ENCODE peak calls at places on chromosome 1, in six cellular contexts. V is psoas muscle, M is kidney, Q is left ventricle myocardium inferior, U is heart left ventricle, S is uterus. O is an unnamed sample.

GRCh38 chr1:248696261-248696660 is 6.3 kb downstream of the OR14I1 start:
- DNase-seq in V (no peak), M (no peak), Q (no peak), U (no peak), S (no peak), O (no peak)

GRCh38 chr1:156608036-156608674 is 6.9 kb upstream of the GPATCH4 start:
- DNase-seq in V (no peak), M (no peak), Q (no peak), U (no peak), S (peak), O (peak)

GRCh38 chr1:925532-926421 is 2.1 kb downstream of the SAMD11 start:
- DNase-seq in V (no peak), M (peak), Q (no peak), U (no peak), S (no peak), O (no peak)

GRCh38 chr1:202452508-202452907 is 104.0 kb downstream of the PPP1R12B start:
- DNase-seq in V (no peak), M (no peak), Q (no peak), U (no peak), S (no peak), O (no peak)

GRCh38 chr1:179144621-179145020 is 62.8 kb downstream of the TOR3A start:
- DNase-seq in V (no peak), M (no peak), Q (no peak), U (no peak), S (no peak), O (no peak)

GRCh38 chr1:149993181-149993580 is 17.3 kb downstream of the OTUD7B start:
- DNase-seq in V (no peak), M (no peak), Q (no peak), U (no peak), S (no peak), O (no peak)

GRCh38 chr1:225537554-225538251 is 109.9 kb upstream of the LBR start:
- DNase-seq in V (no peak), M (no peak), Q (no peak), U (no peak), S (no peak), O (no peak)

GRCh38 chr1:65264197-65264929 is 45.0 kb upstream of the DNAJC6 start:
- DNase-seq in V (no peak), M (no peak), Q (peak), U (no peak), S (no peak), O (no peak)

GRCh38 chr1:24875257-24875656 is 54.8 kb downstream of the RUNX3 start:
- DNase-seq in V (no peak), M (no peak), Q (no peak), U (no peak), S (no peak), O (no peak)

GRCh38 chr1:44267438-44267837 is 54.2 kb downstream of the DMAP1 start:
- DNase-seq in V (no peak), M (no peak), Q (no peak), U (no peak), S (no peak), O (no peak)

GRCh38 chr1:240802271-240802670 is 190.3 kb upstream of the GREM2 start:
- DNase-seq in V (no peak), M (no peak), Q (no peak), U (no peak), S (no peak), O (no peak)

GRCh38 chr1:182890927-182891610 is 51.9 kb downstream of the DHX9 start:
- DNase-seq in V (no peak), M (no peak), Q (no peak), U (no peak), S (no peak), O (no peak)

GRCh38 chr1:92953491-92953890 is 7.8 kb downstream of the DIPK1A start:
- DNase-seq in V (no peak), M (no peak), Q (no peak), U (no peak), S (no peak), O (no peak)

GRCh38 chr1:91579658-91580228 is 79.1 kb downstream of the CDC7 start:
- DNase-seq in V (no peak), M (no peak), Q (no peak), U (no peak), S (no peak), O (no peak)

GRCh38 chr1:224182866-224183590 is at the start of gene DEGS1:
- DNase-seq in V (peak), M (peak), Q (peak), U (peak), S (peak), O (peak)

GRCh38 chr1:117810553-117810952 is 118.9 kb downstream of the GDAP2 start:
- DNase-seq in V (no peak), M (no peak), Q (no peak), U (no peak), S (no peak), O (no peak)

GRCh38 chr1:227255086-227255732 is 63.1 kb downstream of the CDC42BPA start:
- DNase-seq in V (no peak), M (no peak), Q (no peak), U (no peak), S (no peak), O (no peak)

GRCh38 chr1:9388628-9389184 is 96.0 kb downstream of the SPSB1 start:
- DNase-seq in V (peak), M (no peak), Q (no peak), U (no peak), S (no peak), O (no peak)

GRCh38 chr1:218459450-218459849 is 114.3 kb downstream of the TGFB2 start:
- DNase-seq in V (no peak), M (no peak), Q (peak), U (no peak), S (no peak), O (no peak)

GRCh38 chr1:153929433-153929825 is 6.7 kb upstream of the GATAD2B start:
- DNase-seq in V (no peak), M (peak), Q (no peak), U (no peak), S (no peak), O (no peak)

GRCh38 chr1:153932071-153932592 is 9.4 kb upstream of the GATAD2B start:
- DNase-seq in V (no peak), M (peak), Q (no peak), U (no peak), S (no peak), O (no peak)

GRCh38 chr1:153928776-153929432 is 6.1 kb upstream of the GATAD2B start:
- DNase-seq in V (no peak), M (peak), Q (no peak), U (no peak), S (no peak), O (no peak)

GRCh38 chr1:153928245-153928644 is 5.5 kb upstream of the GATAD2B start:
- DNase-seq in V (no peak), M (no peak), Q (no peak), U (no peak), S (no peak), O (no peak)

DNA sequence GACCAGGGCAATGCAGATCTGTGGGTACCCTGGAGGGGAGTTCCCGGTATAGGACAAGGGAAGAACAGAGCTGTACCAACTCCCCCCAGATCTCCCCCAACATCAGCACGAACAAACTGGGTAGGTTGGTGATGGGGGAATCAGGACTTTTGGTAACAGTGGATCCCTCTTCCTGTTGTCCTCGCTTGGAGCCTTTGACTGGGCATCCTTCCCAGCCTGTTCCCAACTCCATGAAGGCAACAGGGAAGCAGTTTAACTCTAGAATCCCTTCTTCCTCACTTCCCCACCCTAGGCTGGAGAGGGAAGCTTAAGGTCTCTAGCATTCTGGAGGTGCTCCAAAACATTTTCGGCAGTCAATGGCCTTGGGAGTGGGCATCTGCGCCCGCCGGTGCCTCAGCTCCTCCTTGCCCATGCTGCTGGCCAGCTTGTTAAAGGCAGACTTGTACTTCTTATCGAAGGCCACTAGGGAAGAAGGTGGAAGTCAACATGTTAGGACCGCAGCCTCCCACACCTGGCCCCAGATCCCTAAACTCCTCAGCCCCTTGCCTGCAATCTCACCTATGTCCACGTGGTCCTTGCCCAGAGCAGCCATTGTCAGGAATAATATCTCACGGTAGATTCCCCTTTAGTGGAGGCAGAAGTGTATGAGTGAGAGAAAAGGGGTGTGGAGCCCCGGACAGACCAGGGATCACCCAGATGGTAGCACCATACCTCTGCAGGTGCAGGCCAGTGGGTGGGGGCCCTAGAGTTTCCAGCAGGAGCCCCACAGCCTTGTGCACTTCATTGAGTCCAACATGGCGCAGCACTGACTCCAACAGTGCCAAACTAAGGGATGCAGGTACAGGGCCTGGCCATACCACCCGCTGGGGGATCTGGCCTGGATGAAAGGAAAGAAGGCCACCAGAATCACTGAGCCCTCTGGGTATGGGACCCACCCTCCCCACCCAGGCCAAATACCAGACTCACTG is 7.5 kb upstream of the GATAD2B start:
- DNase-seq in V (no peak), M (peak), Q (no peak), U (no peak), S (no peak), O (no peak)
- TF ChIP-seq CTCF in V (no peak), M (no peak), Q (no peak), U (no peak), S (no peak), O (no peak)

GRCh38 chr1:14479865-14480264 is 118.6 kb upstream of the KAZN start:
- DNase-seq in V (no peak), M (no peak), Q (no peak), U (no peak), S (no peak), O (no peak)

GRCh38 chr1:14478120-14478519 is 120.4 kb upstream of the KAZN start:
- DNase-seq in V (no peak), M (no peak), Q (no peak), U (no peak), S (no peak), O (no peak)

GRCh38 chr1:14486401-14487110 is 111.9 kb upstream of the KAZN start:
- DNase-seq in V (no peak), M (no peak), Q (no peak), U (no peak), S (no peak), O (no peak)

GRCh38 chr1:14485285-14485684 is 113.2 kb upstream of the KAZN start:
- DNase-seq in V (no peak), M (no peak), Q (no peak), U (no peak), S (no peak), O (no peak)

DNA sequence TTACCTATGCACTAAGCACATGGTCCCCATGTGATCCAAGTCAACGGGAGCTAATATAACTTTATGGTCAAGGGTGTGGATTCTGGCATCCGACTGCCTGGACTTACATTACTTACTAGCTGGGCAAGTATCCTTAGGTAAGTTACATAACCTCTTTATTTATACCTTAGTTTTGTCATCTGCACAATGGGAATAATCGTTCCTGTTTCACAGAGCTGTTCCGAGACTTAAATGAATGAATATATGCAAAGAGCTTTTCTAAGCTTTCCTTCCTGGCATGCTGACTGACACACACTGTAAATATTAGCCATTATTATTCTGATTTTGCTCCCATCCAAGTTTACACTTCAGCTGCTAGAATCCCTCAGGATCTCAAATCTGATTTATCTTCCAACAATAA is 115.7 kb upstream of the KAZN start:
- DNase-seq in V (no peak), M (no peak), Q (no peak), U (no peak), S (no peak), O (no peak)
- H3K4me3 ChIP-seq in V (no peak), M (no peak), Q (no peak), U (no peak), S (no peak), O (no peak)

GRCh38 chr1:109979489-109980091 is 5.0 kb upstream of the AHCYL1 start:
- DNase-seq in V (peak), M (no peak), Q (no peak), U (no peak), S (peak), O (no peak)
- H3K27ac ChIP-seq in V (no peak), M (no peak), Q (peak), U (no peak), S (peak), O (no peak)

GRCh38 chr1:70893381-70893780 is 154.2 kb downstream of the PTGER3 start:
- DNase-seq in V (no peak), M (no peak), Q (no peak), U (no peak), S (no peak), O (no peak)

GRCh38 chr1:70895531-70895930 is 152.1 kb downstream of the PTGER3 start:
- DNase-seq in V (no peak), M (no peak), Q (no peak), U (no peak), S (no peak), O (no peak)

GRCh38 chr1:70899735-70900134 is 147.9 kb downstream of the PTGER3 start:
- DNase-seq in V (no peak), M (no peak), Q (no peak), U (no peak), S (no peak), O (no peak)

GRCh38 chr1:70892140-70892539 is 155.5 kb downstream of the PTGER3 start:
- DNase-seq in V (no peak), M (no peak), Q (no peak), U (no peak), S (no peak), O (no peak)

GRCh38 chr1:70896224-70896623 is 151.4 kb downstream of the PTGER3 start:
- DNase-seq in V (no peak), M (no peak), Q (no peak), U (no peak), S (no peak), O (no peak)
- TF ChIP-seq CTCF in V (no peak), M (no peak), Q (peak), U (no peak), S (no peak), O (no peak)

GRCh38 chr1:244052728-244053312 is 1.7 kb downstream of the ZBTB18 start:
- DNase-seq in V (no peak), M (no peak), Q (no peak), U (no peak), S (no peak), O (no peak)

GRCh38 chr1:244049969-244050834 is 881 bp upstream of the ZBTB18 start:
- DNase-seq in V (no peak), M (no peak), Q (no peak), U (peak), S (no peak), O (no peak)

GRCh38 chr1:244053831-244054230 is 2.7 kb downstream of the ZBTB18 start:
- DNase-seq in V (no peak), M (no peak), Q (no peak), U (no peak), S (no peak), O (no peak)

GRCh38 chr1:244050835-244051444 is at the start of gene ZBTB18:
- DNase-seq in V (no peak), M (no peak), Q (peak), U (no peak), S (no peak), O (no peak)

DNA sequence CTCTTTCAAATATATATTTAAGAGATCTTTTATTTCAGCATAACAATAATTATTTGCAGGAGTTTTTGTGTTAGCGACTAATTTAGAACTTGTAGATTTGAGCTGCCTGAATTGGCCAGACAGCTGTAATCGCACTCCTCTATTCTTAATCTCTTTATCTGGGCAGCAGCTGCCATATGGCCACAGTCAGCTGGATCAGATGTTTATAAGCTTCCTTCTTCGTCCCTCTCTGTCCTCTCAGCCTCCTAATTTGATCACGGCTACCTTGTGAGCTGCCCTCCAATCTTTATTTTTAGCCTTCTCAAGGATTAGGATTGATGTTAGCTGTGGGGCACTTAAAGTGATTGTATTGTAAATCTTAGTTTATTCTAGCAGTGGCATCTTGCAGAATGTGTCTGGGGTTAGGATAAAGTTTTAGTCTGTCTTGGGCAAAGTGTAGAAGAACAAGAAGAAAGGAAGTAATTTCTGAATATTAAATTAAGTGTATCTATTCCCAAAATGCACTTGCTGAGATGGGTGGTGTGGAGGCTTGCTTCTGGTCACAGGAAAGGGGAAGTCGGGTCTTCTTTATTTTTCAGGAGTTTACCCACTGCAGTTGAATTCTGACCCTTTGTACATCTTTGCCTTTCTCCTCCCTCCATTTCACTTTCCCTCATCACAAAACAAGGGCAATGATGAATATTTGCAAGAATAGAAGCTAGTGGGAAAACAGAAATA is 1.1 kb downstream of the ZBTB18 start:
- DNase-seq in V (no peak), M (no peak), Q (no peak), U (no peak), S (no peak), O (no peak)
- H3K4me3 ChIP-seq in V (peak), M (no peak), Q (peak), U (peak), S (no peak), O (peak)

GRCh38 chr1:2416403-2416802 is 4.0 kb upstream of the PEX10 start:
- DNase-seq in V (no peak), M (no peak), Q (no peak), U (peak), S (no peak), O (no peak)
- H3K27ac ChIP-seq in V (no peak), M (no peak), Q (no peak), U (no peak), S (no peak), O (no peak)